ENCODE peak calls at places on chromosomes 2 and 18, in ten cellular contexts. L is lower leg skin, E is IMR-90, S is gastrocnemius medialis, X is stomach, T is heart left ventricle, H is adrenal gland, U is spleen, J is Peyer's patch, D is testis. Q is an unnamed sample.
A peak's percentile ranks its signal among the peaks of the same experiment; 100 is the strongest.

GRCh38 chr2:173555833-173556232 is 201.2 kb downstream of the CDCA7 start:
- DNase-seq in H (no peak), S (no peak), T (no peak), X (no peak), J (no peak), D (no peak), U (no peak), E (no peak), L (no peak), Q (no peak)

GRCh38 chr2:180141600-180141999 is 134.5 kb upstream of the CWC22 start:
- DNase-seq in U (no peak), L (no peak), E (no peak), J (no peak), T (no peak), D (no peak), X (no peak), S (no peak), H (no peak), Q (no peak)

GRCh38 chr2:169452080-169452479 is 27.2 kb upstream of the BBS5 start:
- DNase-seq in S (no peak), L (no peak), X (no peak), H (no peak), U (no peak), D (no peak), J (no peak), E (peak; percentile 58), T (no peak), Q (no peak)

GRCh38 chr18:41170346-41170745 is 784.7 kb upstream of the PIK3C3 start:
- DNase-seq in H (no peak), L (no peak), J (no peak), T (no peak), X (no peak), E (peak; percentile 27), U (no peak), S (no peak), D (no peak), Q (no peak)

GRCh38 chr2:85266424-85267041 is 61.3 kb downstream of the TGOLN2 start:
- DNase-seq in H (peak; percentile 84), E (peak; percentile 56), U (peak; percentile 89), L (peak; percentile 92), D (peak; percentile 80), S (peak; percentile 45), X (peak; percentile 86), T (peak; percentile 79), J (peak; percentile 83), Q (peak; percentile 87)

GRCh38 chr2:67927489-67927888 is 135.3 kb downstream of the C1D start:
- DNase-seq in X (no peak), D (no peak), U (no peak), S (no peak), J (no peak), T (no peak), H (no peak), L (no peak), E (no peak), Q (no peak)

GRCh38 chr2:129201636-129202035 is 777.8 kb upstream of the RAB6C start:
- DNase-seq in T (no peak), S (no peak), E (no peak), H (no peak), D (no peak), L (no peak), X (no peak), U (no peak), J (no peak), Q (no peak)

GRCh38 chr2:9974344-9974743 is 22.9 kb downstream of the GRHL1 start:
- DNase-seq in D (no peak), J (no peak), E (peak; percentile 49), X (no peak), H (no peak), U (no peak), T (no peak), L (no peak), S (no peak), Q (no peak)

GRCh38 chr18:58178476-58178875 is 134.4 kb downstream of the NEDD4L start:
- DNase-seq in U (no peak), S (no peak), X (no peak), L (no peak), J (no peak), T (no peak), E (peak; percentile 57), H (no peak), D (no peak), Q (no peak)

GRCh38 chr18:5970032-5970431 is 74.7 kb upstream of the TMEM200C start:
- DNase-seq in D (no peak), E (no peak), S (no peak), H (no peak), U (no peak), T (no peak), L (no peak), X (no peak), J (peak; percentile 67), Q (peak; percentile 18)

GRCh38 chr2:164014068-164014577 is 278.3 kb upstream of the FIGN start:
- DNase-seq in H (no peak), J (no peak), E (no peak), U (no peak), D (no peak), S (peak; percentile 23), T (peak; percentile 26), X (no peak), L (no peak), Q (no peak)

GRCh38 chr2:129233751-129234406 is 745.6 kb upstream of the RAB6C start:
- DNase-seq in U (no peak), E (no peak), L (no peak), T (no peak), J (no peak), X (no peak), S (no peak), H (peak; percentile 44), D (peak; percentile 59), Q (no peak)

GRCh38 chr2:146893500-146894041 is 951.3 kb upstream of the ACVR2A start:
- DNase-seq in J (no peak), U (no peak), E (no peak), H (peak; percentile 56), D (no peak), T (peak; percentile 19), L (no peak), X (no peak), S (no peak), Q (no peak)

GRCh38 chr2:225484751-225485150 is 85.2 kb downstream of the NYAP2 start:
- DNase-seq in H (no peak), J (no peak), L (no peak), E (no peak), X (no peak), T (no peak), D (no peak), S (no peak), U (no peak), Q (no peak)

DNA sequence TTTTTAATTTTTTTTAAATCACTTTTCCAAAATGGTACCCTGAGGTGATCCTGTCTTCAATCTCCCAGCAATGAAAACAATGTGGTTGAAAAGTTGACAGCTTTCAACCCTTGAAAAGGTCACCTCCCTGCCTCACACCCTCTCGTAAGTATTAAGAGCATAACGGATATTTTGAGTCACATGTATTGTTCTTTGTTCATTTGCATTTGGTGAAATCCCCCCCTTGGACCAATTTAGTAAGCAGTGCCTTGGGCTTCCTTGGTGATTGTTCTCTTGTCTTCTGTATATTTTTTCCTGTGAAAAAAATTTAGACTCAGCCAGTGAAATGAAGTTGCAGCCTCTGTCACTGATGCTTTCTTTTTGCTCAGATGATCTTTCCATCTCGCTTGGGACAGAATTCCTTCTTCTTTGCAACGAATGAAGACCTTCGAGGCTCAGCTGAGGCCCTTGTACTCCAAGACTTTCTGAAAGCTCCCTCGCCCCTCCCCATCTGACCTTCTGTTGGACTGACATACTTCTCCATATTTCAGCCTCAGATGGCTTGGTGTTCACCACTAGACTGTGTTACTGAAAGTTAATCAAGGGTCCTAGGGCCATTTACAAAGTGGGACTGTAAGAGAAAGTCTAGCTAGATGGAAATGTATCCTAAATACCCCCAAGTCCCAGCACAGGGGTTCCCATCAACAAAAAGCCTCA is 158.4 kb downstream of the BCL2 start:
- DNase-seq in J (no peak), D (no peak), L (no peak), U (no peak), H (no peak), T (no peak), X (no peak), E (no peak), S (no peak), Q (no peak)
- H3K4me3 ChIP-seq in J (peak overlapping the region; percentile 10), D (no peak overlapping the region), L (no peak overlapping the region), U (no peak overlapping the region), H (no peak overlapping the region), T (no peak overlapping the region), X (no peak overlapping the region), E (no peak overlapping the region), S (no peak overlapping the region), Q (no peak overlapping the region)

GRCh38 chr18:3251249-3251962 is 3.8 kb downstream of the MYL12A start:
- DNase-seq in U (no peak), H (no peak), X (no peak), D (no peak), L (no peak), S (no peak), E (no peak), T (no peak), J (no peak), Q (no peak)

GRCh38 chr18:3248670-3249359 is 1.2 kb downstream of the MYL12A start:
- DNase-seq in X (no peak), D (peak; percentile 40), J (no peak), U (no peak), S (peak; percentile 57), E (peak; percentile 57), T (no peak), H (no peak), L (no peak), Q (peak; percentile 57)

GRCh38 chr18:3248062-3248669 is 565 bp downstream of the MYL12A start:
- DNase-seq in S (peak; percentile 87), J (no peak), L (no peak), U (no peak), X (no peak), T (no peak), D (peak; percentile 44), E (peak; percentile 59), H (peak; percentile 60), Q (peak; percentile 40)

GRCh38 chr18:3251963-3252277 is 4.3 kb downstream of the MYL12A start:
- DNase-seq in U (no peak), S (no peak), D (no peak), E (peak; percentile 37), H (no peak), X (no peak), J (no peak), T (no peak), L (no peak), Q (no peak)

GRCh38 chr18:3250237-3251107 is 2.9 kb downstream of the MYL12A start:
- DNase-seq in J (no peak), T (no peak), D (no peak), U (no peak), E (peak; percentile 80), L (no peak), X (no peak), S (no peak), H (no peak), Q (no peak)
- TF ChIP-seq POLR2A in J (no peak), T (no peak), D (no peak), U (no peak), E (peak; percentile 22), L (no peak), X (no peak), S (no peak), H (no peak), Q (no peak)

GRCh38 chr2:241813080-241813805 is 4.2 kb downstream of the NEU4 start:
- DNase-seq in D (no peak), J (peak; percentile 47), X (no peak), L (no peak), E (no peak), U (peak; percentile 73), H (no peak), S (peak; percentile 15), T (no peak), Q (peak; percentile 6)
- H3K4me3 ChIP-seq in D (no peak overlapping the region), J (no peak overlapping the region), X (no peak overlapping the region), L (no peak overlapping the region), E (no peak overlapping the region), U (no peak overlapping the region), H (no peak overlapping the region), S (no peak overlapping the region), T (no peak overlapping the region), Q (no peak overlapping the region)

GRCh38 chr2:27663463-27664244 is at the start of the genes SLC4A1AP and SUPT7L:
- DNase-seq in U (peak; percentile 87), L (peak; percentile 90), T (peak; percentile 71), H (peak; percentile 80), S (peak; percentile 49), X (peak; percentile 71), E (peak; percentile 89), J (peak; percentile 78), D (peak; percentile 87), Q (peak; percentile 73)
- TF ChIP-seq POLR2A in U (no peak), L (no peak), T (no peak), H (peak; percentile 47), S (no peak), X (no peak), E (peak; percentile 58), J (peak; percentile 45), D (no peak), Q (peak; percentile 29)